ENCODE peak calls at places on chromosomes 7 and 10, in ten cellular contexts. N is choroid plexus epithelial cell, X is hepatic stellate cell, D is LoVo, L is HFFc6, S is astrocyte, C is ureter, Z is T-cell, R is SJSA1, A is fibroblast of the aortic adventitia. O is an unnamed sample.

GRCh38 chr10:83373659-83374058 is 765.6 kb upstream of the GHITM start:
- DNase-seq in N (peak; percentile 17), X (peak; percentile 3), D (no peak), L (no peak), S (peak; percentile 72), C (no peak), Z (no peak), R (peak; percentile 2), A (no peak), O (no peak)

GRCh38 chr7:94417921-94418320 is 23.2 kb downstream of the COL1A2 start:
- DNase-seq in N (peak; percentile 40), X (no peak), D (no peak), L (no peak), S (no peak), C (no peak), Z (no peak), R (no peak), A (peak; percentile 47), O (no peak)

GRCh38 chr10:71840177-71840711 is 10.8 kb downstream of the PSAP start:
- DNase-seq in N (peak; percentile 98), X (peak; percentile 89), D (no peak), L (peak; percentile 98), S (peak; percentile 98), C (peak; percentile 67), Z (no peak), R (peak; percentile 71), A (peak; percentile 93), O (peak; percentile 100)

GRCh38 chr10:42950606-42951485 is 126.0 kb upstream of the RET start:
- DNase-seq in N (no peak), X (no peak), D (no peak), L (no peak), S (no peak), C (peak; percentile 27), Z (no peak), R (no peak), A (no peak), O (no peak)

GRCh38 chr7:41147651-41148360 is 555.1 kb downstream of the INHBA start:
- DNase-seq in N (no peak), X (no peak), D (no peak), L (no peak), S (peak; percentile 55), C (no peak), Z (no peak), R (no peak), A (peak; percentile 25), O (no peak)

GRCh38 chr10:124157286-124157685 is 63.9 kb upstream of the CHST15 start:
- DNase-seq in N (peak; percentile 62), X (no peak), D (no peak), L (peak; percentile 36), S (peak; percentile 76), C (no peak), Z (no peak), R (no peak), A (peak; percentile 59), O (no peak)

GRCh38 chr10:72333111-72334012 is 21.4 kb downstream of the DNAJB12 start:
- DNase-seq in N (no peak), X (no peak), D (no peak), L (no peak), S (no peak), C (no peak), Z (no peak), R (no peak), A (no peak), O (no peak)

GRCh38 chr10:86711957-86712708 is 43.8 kb downstream of the LDB3 start:
- DNase-seq in N (peak; percentile 48), X (peak; percentile 71), D (no peak), L (no peak), S (peak; percentile 22), C (no peak), Z (no peak), R (peak; percentile 69), A (peak; percentile 34), O (no peak)

GRCh38 chr7:130996841-130997231 is 262.8 kb upstream of the KLF14 start:
- DNase-seq in N (peak; percentile 57), X (no peak), D (peak; percentile 95), L (peak; percentile 9), S (peak; percentile 49), C (peak; percentile 74), Z (no peak), R (peak; percentile 67), A (peak; percentile 58), O (no peak)

GRCh38 chr10:127563718-127564553 is 14.8 kb downstream of the NPS start:
- DNase-seq in N (no peak), X (no peak), D (no peak), L (no peak), S (no peak), C (no peak), Z (no peak), R (peak; percentile 5), A (no peak), O (no peak)

GRCh38 chr7:4849390-4849789 is 12.4 kb downstream of the PAPOLB start:
- DNase-seq in N (peak; percentile 62), X (no peak), D (peak; percentile 26), L (peak; percentile 45), S (peak; percentile 8), C (no peak), Z (no peak), R (no peak), A (peak; percentile 35), O (no peak)

GRCh38 chr7:2381881-2382509 is 21.4 kb upstream of the CHST12 start:
- DNase-seq in N (no peak), X (no peak), D (no peak), L (no peak), S (no peak), C (no peak), Z (no peak), R (no peak), A (no peak), O (no peak)

GRCh38 chr10:103458720-103459119 is at the start of gene CALHM1:
- DNase-seq in N (no peak), X (no peak), D (no peak), L (no peak), S (no peak), C (no peak), Z (no peak), R (no peak), A (no peak), O (peak; percentile 55)

GRCh38 chr7:136009488-136010079 is 32.4 kb upstream of the MTPN start:
- DNase-seq in N (peak; percentile 71), X (peak; percentile 7), D (peak; percentile 71), L (peak; percentile 49), S (peak; percentile 9), C (no peak), Z (no peak), R (peak; percentile 49), A (peak; percentile 75), O (no peak)

GRCh38 chr10:103833731-103834365 is 21.5 kb downstream of the SH3PXD2A start:
- DNase-seq in N (no peak), X (peak; percentile 62), D (no peak), L (no peak), S (no peak), C (peak; percentile 74), Z (no peak), R (no peak), A (peak; percentile 45), O (no peak)

GRCh38 chr7:25028370-25028971 is 48.5 kb upstream of the OSBPL3 start:
- DNase-seq in N (peak; percentile 86), X (peak; percentile 74), D (peak; percentile 34), L (peak; percentile 90), S (peak; percentile 98), C (no peak), Z (peak; percentile 3), R (peak; percentile 78), A (peak; percentile 92), O (peak; percentile 100)

GRCh38 chr7:135316648-135317313 is 83.1 kb downstream of the STRA8 start:
- DNase-seq in N (no peak), X (no peak), D (no peak), L (no peak), S (no peak), C (no peak), Z (no peak), R (no peak), A (no peak), O (no peak)

GRCh38 chr7:99407849-99408346 is 499 bp downstream of the PDAP1 start:
- DNase-seq in N (peak; percentile 79), X (peak; percentile 88), D (peak; percentile 65), L (peak; percentile 70), S (peak; percentile 79), C (no peak), Z (no peak), R (no peak), A (peak; percentile 86), O (peak; percentile 68)

GRCh38 chr10:6347391-6347951 is 144.7 kb downstream of the PFKFB3 start:
- DNase-seq in N (no peak), X (no peak), D (no peak), L (peak; percentile 33), S (peak; percentile 31), C (no peak), Z (peak; percentile 15), R (peak; percentile 46), A (no peak), O (no peak)

GRCh38 chr10:6229746-6230145 is 27.0 kb downstream of the PFKFB3 start:
- DNase-seq in N (no peak), X (no peak), D (no peak), L (no peak), S (no peak), C (no peak), Z (no peak), R (no peak), A (no peak), O (no peak)

GRCh38 chr7:15306286-15306685 is 255.5 kb downstream of the AGMO start:
- DNase-seq in N (peak; percentile 34), X (no peak), D (no peak), L (no peak), S (no peak), C (no peak), Z (no peak), R (no peak), A (no peak), O (no peak)

GRCh38 chr10:26384600-26384999 is 53.5 kb upstream of the APBB1IP start:
- DNase-seq in N (no peak), X (no peak), D (no peak), L (no peak), S (no peak), C (no peak), Z (no peak), R (no peak), A (no peak), O (no peak)

GRCh38 chr10:37701781-37702493 is 155.5 kb downstream of the ZNF248 start:
- DNase-seq in N (no peak), X (no peak), D (no peak), L (no peak), S (no peak), C (no peak), Z (no peak), R (no peak), A (no peak), O (no peak)

GRCh38 chr10:110724116-110724701 is 80.1 kb downstream of the RBM20 start:
- DNase-seq in N (no peak), X (no peak), D (no peak), L (no peak), S (no peak), C (no peak), Z (no peak), R (no peak), A (no peak), O (no peak)